ENCODE peak calls at places on chromosome 9, in four cellular contexts. A is heart right ventricle, I is GM20000, E is occipital lobe. R is an unnamed sample.

GRCh38 chr9:93159601-93160418 is 24.1 kb upstream of the WNK2 start:
- DNase-seq in A (peak; percentile 86), I (peak; percentile 91), E (peak; percentile 35), R (peak; percentile 87)

GRCh38 chr9:83119873-83120272 is 56.9 kb upstream of the RASEF start:
- DNase-seq in A (no peak), I (no peak), E (no peak), R (no peak)

GRCh38 chr9:35495984-35496383 is 6.1 kb downstream of the RUSC2 start:
- DNase-seq in A (no peak), I (no peak), E (no peak), R (no peak)

GRCh38 chr9:111712369-111712768 is 51.0 kb downstream of the GNG10 start:
- DNase-seq in A (no peak), I (no peak), E (no peak), R (no peak)

GRCh38 chr9:2919347-2919746 is 75.5 kb upstream of the PUM3 start:
- DNase-seq in A (no peak), I (no peak), E (no peak), R (no peak)

GRCh38 chr9:7166074-7166473 is 408.3 kb downstream of the KDM4C start:
- DNase-seq in A (no peak), I (no peak), E (no peak), R (no peak)

GRCh38 chr9:20925256-20926046 is 106.0 kb downstream of the HACD4 start:
- DNase-seq in A (no peak), I (no peak), E (no peak), R (no peak)

GRCh38 chr9:68951879-68952659 is 61.8 kb downstream of the PRKACG start:
- DNase-seq in A (no peak), I (peak; percentile 51), E (no peak), R (peak; percentile 13)

GRCh38 chr9:125513634-125514413 is 193.2 kb downstream of the MAPKAP1 start:
- DNase-seq in A (peak; percentile 19), I (peak; percentile 67), E (no peak), R (peak; percentile 86)

GRCh38 chr9:9214052-9214451 is 1398.8 kb downstream of the PTPRD start:
- DNase-seq in A (no peak), I (no peak), E (no peak), R (no peak)

GRCh38 chr9:86821011-86821845 is 126.1 kb downstream of the GAS1 start:
- DNase-seq in A (no peak), I (no peak), E (no peak), R (no peak)

GRCh38 chr9:104068546-104068945 is 25.6 kb upstream of the SMC2 start:
- DNase-seq in A (no peak), I (no peak), E (no peak), R (no peak)

GRCh38 chr9:129712595-129713524 is 40.0 kb downstream of the PTGES start:
- DNase-seq in A (no peak), I (no peak), E (no peak), R (no peak)

R was measured in adrenal gland.